ENCODE peak calls at places on chromosomes 4 and X, in five cellular contexts. O, R, X, N and K are unnamed samples.

GRCh38 chr4:28341784-28342183 is 1481.1 kb downstream of the STIM2 start:
- DNase-seq in O (no peak), R (no peak), X (no peak), N (no peak), K (no peak)

GRCh38 chrX:138026211-138026610 is 460.3 kb downstream of the ZIC3 start:
- DNase-seq in O (no peak), R (no peak), X (no peak), N (no peak), K (no peak)

GRCh38 chr4:20251061-20251795 is 477 bp upstream of the SLIT2 start:
- DNase-seq in O (no peak), R (no peak), X (no peak), N (peak), K (no peak)

GRCh38 chr4:28555851-28556250 is 1695.2 kb downstream of the STIM2 start:
- DNase-seq in O (no peak), R (no peak), X (peak), N (no peak), K (no peak)

GRCh38 chr4:98748609-98749008 is 90.2 kb upstream of the TSPAN5 start:
- DNase-seq in O (no peak), R (no peak), X (no peak), N (no peak), K (no peak)

GRCh38 chr4:169270156-169270809 is 473 bp downstream of the SH3RF1 start:
- DNase-seq in O (no peak), R (no peak), X (no peak), N (peak), K (no peak)

GRCh38 chrX:53088136-53088974 is 5.6 kb upstream of the KANTR start:
- DNase-seq in O (peak), R (peak), X (peak), N (peak), K (peak)

GRCh38 chr4:38177792-38178665 is 217.8 kb downstream of the PTTG2 start:
- DNase-seq in O (no peak), R (peak), X (no peak), N (no peak), K (no peak)

GRCh38 chr4:163554870-163555465 is 60.5 kb downstream of the TMA16 start:
- DNase-seq in O (no peak), R (no peak), X (no peak), N (no peak), K (no peak)